ENCODE peak calls at places on chromosomes 13 and 19, in four cellular contexts. G, B, Q and H are unnamed samples. For H3K36me3, the result is how much of the 10 kb centered on the place peaks cover.

GRCh38 chr13:48731957-48732569 is 78.3 kb downstream of the CYSLTR2 start:
- DNase-seq in G (peak), B (peak), Q (peak), H (no peak)

GRCh38 chr13:113584870-113585671 is 518 bp downstream of the TFDP1 start:
- DNase-seq in G (peak), B (no peak), Q (peak), H (peak)

GRCh38 chr13:27489456-27489855 is 39.1 kb upstream of the MTIF3 start:
- DNase-seq in G (no peak), B (no peak), Q (no peak), H (no peak)

GRCh38 chr13:95176611-95177259 is 124.5 kb downstream of the ABCC4 start:
- DNase-seq in G (no peak), B (no peak), Q (no peak), H (no peak)

GRCh38 chr13:76894401-76895110 is 8.4 kb upstream of the KCTD12 start:
- DNase-seq in G (no peak), B (no peak), Q (no peak), H (no peak)

GRCh38 chr13:94602467-94602866 is 810 bp downstream of the GPR180 start:
- DNase-seq in G (no peak), B (no peak), Q (no peak), H (no peak)

GRCh38 chr19:47445937-47446402 is 25.7 kb downstream of the SLC8A2 start:
- DNase-seq in G (peak), B (peak), Q (peak), H (peak)

GRCh38 chr19:9883231-9883758 is 48.2 kb downstream of the PIN1 start:
- DNase-seq in G (no peak), B (no peak), Q (no peak), H (no peak)

GRCh38 chr13:90979059-90979458 is 368.4 kb upstream of the MIR17HG start:
- DNase-seq in G (no peak), B (no peak), Q (no peak), H (no peak)

GRCh38 chr19:3721900-3722442 is 13.8 kb downstream of the TJP3 start:
- DNase-seq in G (no peak), B (no peak), Q (no peak), H (no peak)

GRCh38 chr19:3722443-3723109 is 14.4 kb downstream of the TJP3 start:
- DNase-seq in G (peak), B (no peak), Q (no peak), H (no peak)

GRCh38 chr19:3721131-3721899 is 13.1 kb downstream of the TJP3 start:
- DNase-seq in G (peak), B (peak), Q (peak), H (peak)

GRCh38 chr19:3723883-3724282 is 15.7 kb downstream of the TJP3 start:
- DNase-seq in G (no peak), B (no peak), Q (no peak), H (no peak)

GRCh38 chr19:3723110-3723488 is 14.9 kb downstream of the TJP3 start:
- DNase-seq in G (no peak), B (no peak), Q (no peak), H (no peak)
- H3K4me3 ChIP-seq in G (no peak), B (no peak), Q (no peak), H (no peak)

DNA sequence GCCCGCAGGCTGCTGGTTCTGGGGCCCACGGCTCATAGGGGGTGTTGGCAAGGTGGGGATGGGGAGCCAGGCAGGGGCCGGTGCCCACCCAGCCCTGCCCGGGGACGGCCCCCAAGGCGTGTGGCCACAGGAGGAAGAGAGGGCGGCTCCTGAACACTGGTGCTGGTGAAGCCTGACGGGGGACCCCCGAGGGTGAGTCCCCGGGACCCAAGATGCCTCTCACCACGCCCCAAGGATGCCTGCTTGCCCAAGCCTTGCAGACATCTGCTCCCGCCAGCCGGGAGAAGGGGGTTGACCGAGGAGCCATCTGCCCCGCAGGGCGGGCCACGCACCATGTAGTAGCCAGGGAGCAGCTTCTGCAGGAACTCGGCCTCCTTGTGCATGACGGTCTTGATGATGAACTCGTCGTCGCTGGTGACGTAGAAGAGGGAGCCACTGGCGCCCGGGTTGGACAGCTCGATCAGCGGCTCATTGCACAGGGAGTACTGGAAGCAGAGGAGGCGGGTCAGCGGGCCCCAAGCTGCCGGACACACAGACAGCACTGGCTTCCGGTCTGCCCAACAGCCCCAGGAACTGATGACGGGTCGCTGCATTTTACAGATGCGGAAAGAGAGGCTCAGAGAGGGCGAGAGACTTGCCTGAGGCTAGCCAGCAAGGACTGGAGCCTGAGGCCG is 29.6 kb upstream of the CACTIN start:
- DNase-seq in G (no peak), B (no peak), Q (no peak), H (no peak)
- H3K36me3 ChIP-seq in G (under half), B (under half), Q (under half), H (half or more)

DNA sequence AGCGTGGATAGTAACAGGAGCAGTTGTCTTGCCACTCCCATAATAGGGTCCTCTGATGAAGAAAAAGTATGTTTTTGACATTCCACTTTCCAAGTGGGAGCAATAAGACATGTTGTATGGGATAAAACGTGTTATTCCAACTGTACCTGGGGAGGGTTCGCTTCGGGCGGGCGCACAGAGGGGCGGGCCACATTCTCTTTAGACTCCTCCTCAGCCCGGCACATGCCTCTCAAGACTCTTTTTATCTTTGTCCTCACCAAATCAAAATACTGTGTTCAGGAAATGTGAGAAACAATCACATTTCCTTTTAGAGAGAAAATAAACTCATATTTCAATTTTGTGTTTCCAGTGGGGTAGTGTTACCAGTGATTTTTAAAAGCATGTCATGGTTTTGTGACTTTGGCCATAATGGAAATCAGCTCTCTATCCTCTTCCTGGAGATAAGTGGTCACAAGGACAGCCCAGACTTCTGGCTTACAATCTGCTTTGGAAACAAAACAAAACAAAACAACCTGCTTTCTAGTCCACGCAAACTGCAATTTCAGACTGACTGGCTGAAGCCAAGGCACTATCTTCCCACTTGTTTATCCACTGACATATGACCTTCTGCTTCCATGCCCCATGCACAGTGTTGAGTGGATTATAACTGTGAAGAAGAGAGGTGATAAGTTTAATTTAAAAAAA is 276.1 kb downstream of the NALCN start:
- DNase-seq in G (no peak), B (no peak), Q (no peak), H (no peak)
- H3K4me3 ChIP-seq in G (no peak), B (no peak), Q (no peak), H (no peak)

GRCh38 chr13:35771898-35772297 is 295.4 kb upstream of the MAB21L1 start:
- DNase-seq in G (no peak), B (no peak), Q (no peak), H (no peak)
- H3K36me3 ChIP-seq in G (under half), B (under half), Q (under half), H (under half)

GRCh38 chr19:15128162-15128770 is 21.1 kb downstream of the SYDE1 start:
- DNase-seq in G (no peak), B (no peak), Q (no peak), H (no peak)

GRCh38 chr19:15125232-15126067 is 18.2 kb downstream of the SYDE1 start:
- DNase-seq in G (peak), B (peak), Q (peak), H (peak)

GRCh38 chr19:15123900-15124299 is 16.7 kb downstream of the SYDE1 start:
- DNase-seq in G (peak), B (no peak), Q (peak), H (no peak)

GRCh38 chr19:15124572-15125231 is 17.5 kb downstream of the SYDE1 start:
- DNase-seq in G (peak), B (no peak), Q (peak), H (no peak)

GRCh38 chr19:15126511-15126910 is 19.3 kb downstream of the SYDE1 start:
- DNase-seq in G (no peak), B (no peak), Q (no peak), H (no peak)
- H3K4me3 ChIP-seq in G (no peak), B (peak), Q (no peak), H (peak)

GRCh38 chr19:17214531-17215124 is 529 bp upstream of the USE1 start:
- DNase-seq in G (no peak), B (no peak), Q (no peak), H (no peak)

GRCh38 chr19:17210296-17210695 is 4.9 kb upstream of the USE1 start:
- DNase-seq in G (no peak), B (no peak), Q (no peak), H (no peak)

GRCh38 chr19:17213334-17213733 is 1.8 kb upstream of the USE1 start:
- DNase-seq in G (no peak), B (no peak), Q (no peak), H (no peak)

GRCh38 chr19:17209126-17210036 is 5.8 kb upstream of the USE1 start:
- DNase-seq in G (peak), B (peak), Q (peak), H (peak)

GRCh38 chr19:17211547-17212446 is 3.4 kb upstream of the USE1 start:
- DNase-seq in G (no peak), B (no peak), Q (no peak), H (no peak)
- H3K36me3 ChIP-seq in G (under half), B (under half), Q (under half), H (half or more)